ENCODE peak calls at places on chromosome 19, in four cellular contexts. V, C, H and I are unnamed samples.

GRCh38 chr19:53823380-53824120 is 564 bp downstream of the NLRP12 start:
- DNase-seq in H (no peak), V (no peak), C (no peak), I (no peak)

GRCh38 chr19:798415-799075 is 1.3 kb downstream of the PTBP1 start:
- DNase-seq in C (no peak), V (no peak), H (no peak), I (no peak)

GRCh38 chr19:7614859-7615741 is 14.2 kb downstream of the XAB2 start:
- DNase-seq in H (no peak), V (no peak), C (no peak), I (no peak)

GRCh38 chr19:4533334-4533733 is 1.7 kb downstream of the PLIN5 start:
- DNase-seq in V (no peak), C (no peak), H (no peak), I (no peak)

GRCh38 chr19:53927745-53928144 is 18.7 kb downstream of the CACNG7 start:
- DNase-seq in C (peak), H (peak), V (peak), I (peak)

GRCh38 chr19:52946322-52947310 is 16.1 kb downstream of the ZNF816 start:
- DNase-seq in V (no peak), C (no peak), H (peak), I (no peak)

GRCh38 chr19:1851581-1852293 is 3.5 kb upstream of the REXO1 start:
- DNase-seq in C (no peak), H (no peak), V (peak), I (no peak)

GRCh38 chr19:1098177-1099051 is 3.2 kb upstream of the POLR2E start:
- DNase-seq in V (no peak), C (no peak), H (peak), I (no peak)

GRCh38 chr19:13817615-13818371 is 22.6 kb downstream of the ZSWIM4 start:
- DNase-seq in V (peak), C (no peak), H (no peak), I (no peak)

GRCh38 chr19:51356159-51356801 is 9.9 kb downstream of the ETFB start:
- DNase-seq in H (no peak), V (no peak), C (no peak), I (no peak)

GRCh38 chr19:34452671-34453253 is 24.6 kb downstream of the UBA2 start:
- DNase-seq in H (no peak), V (no peak), C (no peak), I (no peak)

GRCh38 chr19:3507371-3508120 is 1.4 kb downstream of the FZR1 start:
- DNase-seq in C (no peak), V (peak), H (no peak), I (no peak)

GRCh38 chr19:14611051-14611450 is 28.2 kb downstream of the CLEC17A start:
- DNase-seq in V (no peak), C (no peak), H (no peak), I (no peak)

GRCh38 chr19:33734913-33735312 is 61.8 kb upstream of the KCTD15 start:
- DNase-seq in C (no peak), V (no peak), H (no peak), I (no peak)

GRCh38 chr19:16373539-16373938 is 48.9 kb downstream of the KLF2 start:
- DNase-seq in V (no peak), H (peak), C (peak), I (peak)

GRCh38 chr19:19342086-19343015 is 21.7 kb downstream of the MAU2 start:
- DNase-seq in H (peak), V (no peak), C (peak), I (peak)

GRCh38 chr19:17627921-17628320 is 60.2 kb downstream of the UNC13A start:
- DNase-seq in H (no peak), V (no peak), C (no peak), I (no peak)

GRCh38 chr19:9939301-9939913 is 3.1 kb upstream of the OLFM2 start:
- DNase-seq in V (no peak), H (peak), C (peak), I (no peak)

GRCh38 chr19:664913-665443 is 2.0 kb upstream of the RNF126 start:
- DNase-seq in H (peak), V (peak), C (peak), I (peak)

GRCh38 chr19:48899781-48900476 is at the start of gene NUCB1:
- DNase-seq in C (peak), V (peak), H (peak), I (peak)
- TF ChIP-seq CTCF in C (peak), V (no peak), H (peak), I (peak)

GRCh38 chr19:46731007-46731501 is 14.1 kb upstream of the PRKD2 start:
- DNase-seq in V (no peak), H (peak), C (peak), I (peak)
- TF ChIP-seq CTCF in V (no peak), H (no peak), C (no peak), I (no peak)

DNA sequence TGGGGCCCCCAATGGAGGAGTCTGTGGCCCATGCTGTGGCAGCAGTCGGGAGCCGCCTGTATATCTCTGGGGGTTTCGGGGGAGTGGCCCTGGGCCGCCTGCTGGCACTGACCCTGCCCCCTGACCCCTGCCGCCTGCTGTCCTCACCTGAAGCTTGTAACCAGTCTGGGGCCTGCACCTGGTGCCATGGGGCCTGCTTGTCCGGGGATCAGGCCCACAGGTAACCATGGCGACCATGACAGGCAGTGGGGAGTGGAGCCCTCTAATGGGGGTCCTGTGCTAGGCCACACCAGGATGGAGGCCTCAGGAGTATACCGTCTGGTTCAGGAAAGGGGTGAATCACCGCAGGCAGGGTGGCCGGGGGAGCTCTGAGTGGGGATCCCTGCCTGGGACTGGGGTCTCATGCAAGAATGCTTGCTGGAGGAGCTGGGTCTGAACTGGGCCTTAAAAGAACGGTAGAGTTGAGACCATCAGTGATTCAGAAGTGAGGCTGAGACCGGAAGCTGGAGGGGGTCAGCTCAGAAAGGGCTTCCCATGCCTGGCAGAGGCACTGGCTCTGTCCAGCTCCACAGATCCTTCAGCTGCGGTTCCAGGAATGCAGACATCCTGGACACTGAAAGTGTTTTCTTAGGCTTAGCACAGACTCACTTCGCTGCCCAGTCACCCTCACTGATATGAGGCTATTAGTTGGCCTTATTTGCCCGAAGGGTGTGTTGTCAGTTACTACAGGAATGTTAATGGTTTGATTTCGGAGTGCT is 29.1 kb downstream of the CNFN start:
- DNase-seq in V (no peak), C (no peak), H (no peak), I (no peak)
- TF ChIP-seq CTCF in V (no peak), C (no peak), H (no peak), I (no peak)

GRCh38 chr19:28019371-28019770 is 1193.6 kb downstream of the UQCRFS1 start:
- DNase-seq in V (no peak), H (no peak), C (no peak), I (no peak)

GRCh38 chr19:28022506-28022905 is 1190.4 kb downstream of the UQCRFS1 start:
- DNase-seq in V (no peak), C (no peak), H (no peak), I (no peak)

GRCh38 chr19:28019901-28020300 is 1193.0 kb downstream of the UQCRFS1 start:
- DNase-seq in V (no peak), H (no peak), C (no peak), I (no peak)

GRCh38 chr19:28021316-28022185 is 1191.4 kb downstream of the UQCRFS1 start:
- DNase-seq in C (no peak), V (no peak), H (no peak), I (no peak)

DNA sequence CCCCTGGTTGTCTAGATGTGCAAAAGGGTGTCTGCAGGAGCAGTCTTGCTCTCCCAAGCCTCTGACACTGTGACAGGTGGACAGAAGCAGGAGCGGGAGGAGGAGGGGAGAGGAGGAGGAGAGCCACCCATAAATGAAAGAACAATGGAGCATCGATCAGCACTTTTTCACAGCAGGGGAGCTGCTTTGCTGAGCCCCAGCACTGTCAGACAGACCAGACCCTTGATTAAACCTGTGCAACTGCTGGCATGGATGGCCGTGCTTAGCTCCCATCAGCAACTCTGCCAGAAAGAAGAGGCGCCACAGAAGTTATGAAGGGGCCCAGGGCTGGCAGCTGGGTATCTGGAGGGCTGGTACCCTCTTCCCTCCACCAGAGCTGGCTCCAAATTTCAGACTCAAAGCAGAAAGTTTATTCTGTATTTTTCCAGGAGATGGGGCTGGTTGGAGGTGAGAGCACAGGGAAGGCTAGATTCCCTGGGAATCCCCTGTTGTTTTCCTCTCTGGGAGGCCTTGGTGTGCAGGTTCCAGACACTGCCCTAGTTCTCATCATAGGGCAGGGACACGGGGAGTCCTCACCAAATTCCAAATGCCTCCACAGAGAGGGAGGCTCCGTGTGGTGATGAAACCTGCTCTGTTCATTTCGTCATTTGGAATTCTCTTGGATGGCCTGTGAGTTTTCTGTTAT is 1192.2 kb downstream of the UQCRFS1 start:
- DNase-seq in V (no peak), H (no peak), C (no peak), I (no peak)
- TF ChIP-seq CTCF in V (no peak), H (no peak), C (no peak), I (no peak)

GRCh38 chr19:30539315-30539714 is 167.1 kb downstream of the ZNF536 start:
- DNase-seq in H (no peak), C (no peak), V (no peak), I (no peak)
- TF ChIP-seq CTCF in H (no peak), C (no peak), V (no peak), I (no peak)

DNA sequence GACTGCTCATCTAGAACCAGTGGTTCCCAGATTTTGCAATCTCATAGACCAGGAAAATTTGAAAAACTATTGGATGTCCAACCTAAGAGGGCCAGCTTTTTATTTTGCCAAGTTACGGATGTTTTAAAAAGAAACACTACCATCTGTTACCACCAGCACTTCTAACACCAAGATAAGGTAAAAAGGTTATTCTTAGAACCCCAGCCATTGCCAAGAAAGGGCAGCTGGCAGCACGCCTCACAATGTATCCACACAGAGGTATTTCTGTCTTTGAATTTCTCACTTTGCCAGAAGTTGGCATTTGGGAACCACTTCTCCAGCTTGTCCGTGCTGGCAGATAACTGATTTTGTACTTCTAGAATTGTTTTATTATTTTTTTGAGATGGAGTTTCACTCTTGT is 28.7 kb downstream of the CAPN12 start:
- DNase-seq in H (no peak), C (no peak), V (no peak), I (no peak)
- TF ChIP-seq CTCF in H (no peak), C (no peak), V (no peak), I (no peak)

GRCh38 chr19:28239270-28239669 is 973.7 kb downstream of the UQCRFS1 start:
- DNase-seq in C (peak), V (peak), H (peak), I (no peak)
- TF ChIP-seq CTCF in C (peak), V (no peak), H (peak), I (peak)